ENCODE peak calls at places on chromosomes 7 and 10, in four cellular contexts. M is SK-N-SH, Z is HepG2, I is GM12878. X is an unnamed sample.

GRCh38 chr7:25929448-25929847 is 222.6 kb upstream of the NFE2L3 start:
- DNase-seq in Z (no peak), I (no peak), M (no peak), X (no peak)

GRCh38 chr10:5550250-5550545 is 25.4 kb downstream of the CALML3 start:
- DNase-seq in Z (no peak), I (no peak), M (no peak), X (no peak)

GRCh38 chr7:139702811-139703467 is 74.9 kb downstream of the HIPK2 start:
- DNase-seq in M (no peak), Z (no peak), I (no peak), X (no peak)

GRCh38 chr10:8967004-8967530 is 912.6 kb downstream of the GATA3 start:
- DNase-seq in I (no peak), M (no peak), Z (no peak), X (no peak)

GRCh38 chr10:13629116-13629515 is 42.4 kb downstream of the PRPF18 start:
- DNase-seq in M (no peak), Z (no peak), I (no peak), X (no peak)

GRCh38 chr10:62817763-62818425 is 1.7 kb upstream of the EGR2 start:
- DNase-seq in I (no peak), M (peak), Z (peak), X (peak)

GRCh38 chr7:18846765-18847215 is 270.6 kb downstream of the TWIST1 start:
- DNase-seq in M (peak), Z (no peak), I (no peak), X (no peak)

GRCh38 chr7:36448781-36449379 is 59.2 kb downstream of the ANLN start:
- DNase-seq in Z (peak), I (no peak), M (no peak), X (no peak)

GRCh38 chr7:50595538-50596102 is 30.4 kb upstream of the DDC start:
- DNase-seq in I (no peak), M (peak), Z (peak), X (peak)

GRCh38 chr10:1464866-1465265 is 272.5 kb downstream of the ADARB2 start:
- DNase-seq in M (no peak), I (no peak), Z (no peak), X (no peak)

GRCh38 chr7:2521952-2522591 is 2.5 kb downstream of the LFNG start:
- DNase-seq in M (no peak), I (no peak), Z (no peak), X (no peak)

GRCh38 chr7:15750741-15751140 is 64.3 kb upstream of the MEOX2 start:
- DNase-seq in M (no peak), I (no peak), Z (no peak), X (no peak)

GRCh38 chr7:112025556-112025955 is 180.6 kb downstream of the DOCK4 start:
- DNase-seq in M (no peak), I (no peak), Z (no peak), X (no peak)

GRCh38 chr7:150862356-150862755 is 10.0 kb downstream of the AOC1 start:
- DNase-seq in M (no peak), I (no peak), Z (no peak), X (no peak)

GRCh38 chr7:102813256-102814024 is 64.6 kb downstream of the FAM185A start:
- DNase-seq in Z (no peak), I (no peak), M (no peak), X (no peak)

GRCh38 chr7:55733584-55733983 is 129.0 kb downstream of the SEPTIN14 start:
- DNase-seq in Z (no peak), M (no peak), I (no peak), X (no peak)

GRCh38 chr7:2876031-2876862 is 32.1 kb upstream of the GNA12 start:
- DNase-seq in I (no peak), M (peak), Z (no peak), X (no peak)

GRCh38 chr7:47757946-47758371 is 176.0 kb upstream of the TNS3 start:
- DNase-seq in M (no peak), Z (no peak), I (no peak), X (no peak)

GRCh38 chr10:79406683-79407396 is 38.6 kb downstream of the ZCCHC24 start:
- DNase-seq in I (no peak), Z (no peak), M (no peak), X (no peak)

GRCh38 chr10:79407811-79408795 is 37.3 kb downstream of the ZCCHC24 start:
- DNase-seq in M (peak), I (no peak), Z (no peak), X (no peak)

GRCh38 chr10:79409038-79410035 is 36.1 kb downstream of the ZCCHC24 start:
- DNase-seq in Z (no peak), M (no peak), I (no peak), X (no peak)

GRCh38 chr10:79405995-79406515 is 39.4 kb downstream of the ZCCHC24 start:
- DNase-seq in Z (no peak), M (no peak), I (no peak), X (no peak)

DNA sequence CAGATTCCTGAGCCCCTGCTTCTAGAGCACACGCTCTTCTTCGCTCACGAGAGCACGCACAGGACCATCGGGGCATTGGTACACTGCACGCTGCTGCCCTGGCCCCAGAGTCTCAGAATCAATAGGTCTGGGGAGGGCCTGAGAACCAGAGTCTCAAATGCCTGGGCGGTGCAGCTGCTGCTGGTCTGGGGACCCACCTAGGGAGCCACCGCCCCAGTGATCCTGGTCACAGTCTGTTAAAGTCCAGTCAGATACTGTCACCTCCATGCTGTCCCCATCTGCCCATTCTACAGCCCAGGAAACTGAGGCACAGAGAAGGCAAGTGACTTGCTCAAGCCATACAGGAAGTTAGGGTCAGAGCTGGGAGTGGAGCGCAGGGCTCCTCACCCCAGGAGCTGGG is 38.0 kb downstream of the ZCCHC24 start:
- DNase-seq in Z (no peak), M (no peak), I (no peak), X (no peak)
- TF ChIP-seq PBX3 in Z (no peak), M (no peak), I (no peak), X (no peak)

DNA sequence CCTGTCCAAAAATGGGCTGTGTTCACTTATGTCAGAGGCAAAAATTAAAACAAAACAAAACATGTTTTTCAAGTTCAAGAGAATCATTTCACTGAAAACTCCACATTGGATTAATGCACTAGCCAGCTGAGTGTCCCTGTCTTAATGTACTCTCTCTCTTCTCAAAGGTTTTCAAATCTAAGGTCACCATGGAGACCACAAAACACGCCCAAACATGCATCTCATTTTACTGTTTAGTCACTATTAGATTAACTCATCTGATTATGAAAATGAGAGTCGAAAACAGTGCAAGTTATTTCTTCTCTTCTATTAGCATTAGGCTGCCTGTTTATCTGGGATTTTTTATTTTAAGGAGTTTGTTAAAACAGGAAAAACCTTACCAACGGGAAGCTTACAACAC is 70.8 kb upstream of the ASAH2 start:
- DNase-seq in Z (no peak), M (no peak), I (no peak), X (no peak)
- TF ChIP-seq PBX3 in Z (no peak), M (no peak), I (no peak), X (no peak)

GRCh38 chr10:132185601-132186487 is 904 bp upstream of the DPYSL4 start:
- DNase-seq in I (no peak), M (no peak), Z (no peak), X (no peak)
- TF ChIP-seq PBX3 in I (no peak), M (no peak), Z (no peak), X (no peak)

DNA sequence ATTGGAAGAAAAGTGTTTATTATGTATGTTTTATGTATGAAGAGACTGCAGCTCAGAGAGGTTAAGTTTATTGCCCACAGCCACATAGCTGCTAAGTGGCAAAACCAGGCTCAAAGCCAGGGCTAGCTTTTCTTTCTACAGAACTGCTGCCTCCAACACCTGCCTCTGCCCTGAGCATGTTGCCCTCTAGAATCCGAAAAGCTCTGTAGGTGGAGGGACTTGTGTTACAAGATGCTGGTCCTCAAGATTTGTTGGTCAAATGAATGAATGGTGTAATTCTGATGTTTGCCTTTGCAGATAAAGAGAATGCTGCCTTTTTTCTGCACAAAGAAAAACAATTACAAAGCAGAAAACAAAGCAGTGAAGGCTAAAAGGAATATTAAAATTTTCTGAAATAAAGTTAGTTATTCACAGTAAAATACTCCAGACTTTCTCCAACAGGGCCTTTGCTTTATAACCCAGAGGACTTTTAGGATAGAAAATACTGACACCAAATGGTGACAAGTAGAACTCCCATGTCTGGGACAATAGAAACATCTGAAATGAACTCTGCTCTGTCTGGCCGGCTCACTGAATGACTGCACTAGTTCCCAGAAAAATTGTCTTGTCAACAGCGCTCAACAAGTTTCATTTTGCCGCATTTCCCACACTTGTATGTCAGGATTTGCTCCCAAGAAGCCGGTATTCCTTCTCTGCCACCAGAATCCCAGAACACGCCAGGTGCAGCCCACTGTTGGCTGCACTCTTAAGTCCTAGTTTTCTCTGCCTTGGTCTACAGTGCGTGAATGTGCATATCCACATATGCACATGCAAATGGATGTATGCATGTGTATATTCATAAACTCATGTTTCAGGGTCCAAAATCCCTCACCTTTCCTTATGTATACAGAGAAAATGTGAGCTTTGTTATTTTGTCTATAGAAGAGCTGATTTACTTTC is 11.0 kb upstream of the DNTT start:
- DNase-seq in Z (peak), M (peak), I (no peak), X (peak)
- TF ChIP-seq PBX3 in Z (no peak), M (no peak), I (no peak), X (no peak)

DNA sequence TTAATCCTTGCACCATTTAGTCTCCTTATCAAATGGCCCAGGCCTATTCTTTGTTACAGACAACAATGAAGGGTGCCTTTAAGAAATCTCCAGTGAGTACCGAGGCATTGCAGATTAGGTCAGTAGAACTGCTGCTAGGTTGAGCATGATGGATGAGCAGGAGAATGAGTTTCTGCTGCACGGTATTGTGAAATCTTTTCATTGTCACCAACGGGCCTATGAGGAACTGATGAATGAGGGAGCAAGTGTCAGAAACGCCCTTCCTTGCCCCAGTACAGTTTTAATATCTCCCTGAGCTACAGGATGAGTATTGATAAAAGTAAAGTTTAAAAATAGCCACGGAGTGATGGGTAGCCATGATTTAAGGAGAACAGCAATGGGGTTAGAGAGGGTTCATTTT is 525.9 kb downstream of the LRMDA start:
- DNase-seq in Z (no peak), I (no peak), M (no peak), X (no peak)
- TF ChIP-seq PBX3 in Z (no peak), I (no peak), M (no peak), X (no peak)

GRCh38 chr10:11654659-11655058 is 43.2 kb upstream of the USP6NL start:
- DNase-seq in M (no peak), I (no peak), Z (no peak), X (no peak)
- TF ChIP-seq PBX3 in M (no peak), I (no peak), Z (no peak), X (no peak)

DNA sequence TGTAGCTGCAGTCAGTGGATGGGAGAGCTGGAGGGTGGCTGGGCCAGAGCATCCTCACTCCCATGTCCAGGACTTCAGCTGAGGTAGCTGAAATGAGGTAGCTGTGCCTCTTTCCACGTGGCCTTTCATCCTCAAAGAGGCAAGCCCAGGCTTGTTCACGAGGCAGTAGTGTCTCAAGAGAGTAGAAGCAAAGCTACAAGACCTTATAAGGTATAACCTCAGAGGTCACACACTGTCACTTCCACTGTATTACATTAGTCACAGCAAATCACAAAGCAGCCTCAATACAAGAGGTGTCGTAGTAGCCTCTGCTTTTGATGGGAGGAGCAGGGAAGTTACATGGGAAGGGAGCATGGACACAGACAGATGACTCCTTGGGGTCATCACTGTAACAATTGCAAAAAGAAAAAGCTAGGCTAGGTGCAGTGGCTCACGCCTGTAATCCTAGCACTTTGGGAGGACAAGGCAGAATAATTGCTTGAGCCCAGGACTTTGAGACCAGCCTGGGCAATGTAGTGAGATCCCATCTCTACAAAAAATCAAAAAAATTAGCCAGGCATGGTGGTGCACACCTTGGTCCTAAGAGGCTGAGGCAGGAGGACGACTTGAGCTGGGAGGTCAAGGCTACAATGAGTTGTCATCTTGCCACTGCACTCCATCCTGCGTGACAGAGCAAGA is 97.5 kb downstream of the SKIDA1 start:
- DNase-seq in I (no peak), M (no peak), Z (peak), X (peak)
- TF ChIP-seq PBX3 in I (no peak), M (no peak), Z (no peak), X (no peak)

GRCh38 chr7:30848121-30848855 is 63.4 kb upstream of the AQP1 start:
- DNase-seq in Z (no peak), M (no peak), I (no peak), X (no peak)

GRCh38 chr7:30845426-30846135 is 66.1 kb upstream of the AQP1 start:
- DNase-seq in I (no peak), M (no peak), Z (no peak), X (no peak)

GRCh38 chr7:30844483-30844874 is 67.2 kb upstream of the AQP1 start:
- DNase-seq in Z (no peak), I (no peak), M (no peak), X (no peak)

GRCh38 chr7:30844916-30845315 is 66.7 kb upstream of the AQP1 start:
- DNase-seq in M (no peak), I (no peak), Z (no peak), X (no peak)

DNA sequence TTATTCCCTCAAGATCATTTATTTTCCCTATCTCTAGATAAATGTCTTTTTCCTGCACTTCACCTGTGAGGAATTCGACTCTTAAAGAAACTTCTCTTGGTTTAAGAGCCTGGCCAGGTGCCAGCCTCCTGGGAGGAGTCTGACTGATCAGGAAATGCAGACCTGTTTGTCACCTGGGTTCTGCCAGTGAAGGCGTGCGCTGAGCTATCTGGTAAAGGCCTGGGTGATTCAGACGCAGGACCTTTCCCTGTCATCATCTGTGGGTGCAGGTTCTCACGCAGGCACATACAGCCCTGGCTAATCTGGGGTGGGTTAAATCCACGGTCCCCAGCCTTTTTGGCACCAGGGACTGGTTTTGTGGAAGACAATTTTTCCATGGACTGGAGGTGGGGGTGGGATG is 65.3 kb upstream of the AQP1 start:
- DNase-seq in I (no peak), M (no peak), Z (no peak), X (no peak)
- TF ChIP-seq PBX3 in I (no peak), M (no peak), Z (no peak), X (no peak)

DNA sequence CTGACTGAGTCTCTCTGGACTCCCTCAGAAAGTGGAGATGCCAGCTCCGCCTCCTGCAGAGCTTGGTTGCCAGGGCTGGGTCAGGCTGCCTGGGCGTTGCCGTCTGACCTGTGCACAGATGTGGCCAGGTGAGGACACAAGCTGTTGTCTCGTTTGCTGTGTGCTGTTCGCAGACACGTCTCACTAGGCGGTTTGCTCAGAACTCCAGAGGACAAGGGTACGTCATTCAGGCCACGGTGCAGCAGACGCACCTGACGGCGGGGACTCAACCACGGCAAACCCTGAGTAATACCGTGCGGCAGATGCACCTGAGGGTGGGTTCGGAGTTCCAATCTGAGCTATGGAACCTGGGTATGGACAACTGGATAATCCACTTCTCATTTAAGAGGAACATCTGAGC is 11.7 kb downstream of the GPER1 start:
- DNase-seq in I (no peak), Z (no peak), M (no peak), X (no peak)
- TF ChIP-seq PBX3 in I (no peak), Z (no peak), M (no peak), X (no peak)

X was measured in A549.